ENCODE peak calls at places on chromosome 11, in six cellular contexts. U is effector memory CD4-positive, alpha-beta T cell; X is effector memory CD8-positive, alpha-beta T cell; H is HS-27A; G is choroid plexus epithelial cell; O is central memory CD4-positive, alpha-beta T cell. J is an unnamed sample.

GRCh38 chr11:122634507-122634906 is 21.0 kb upstream of the UBASH3B start:
- DNase-seq in U (no peak), X (no peak), H (no peak), G (peak), O (no peak), J (no peak)

GRCh38 chr11:74427377-74427776 is 29.1 kb upstream of the PGM2L1 start:
- DNase-seq in U (no peak), X (no peak), H (no peak), G (peak), O (no peak), J (no peak)

GRCh38 chr11:65500262-65501004 is 1.6 kb downstream of the MALAT1 start:
- DNase-seq in U (no peak), X (no peak), H (peak), G (peak), O (peak), J (peak)

GRCh38 chr11:75347781-75348613 is 3.5 kb downstream of the ARRB1 start:
- DNase-seq in U (no peak), X (no peak), H (no peak), G (peak), O (no peak), J (peak)

GRCh38 chr11:112454841-112455240 is 194.2 kb upstream of the PLET1 start:
- DNase-seq in U (no peak), X (no peak), H (no peak), G (no peak), O (no peak), J (no peak)

GRCh38 chr11:114077482-114078305 is 18.2 kb downstream of the ZBTB16 start:
- DNase-seq in U (peak), X (no peak), H (no peak), G (no peak), O (peak), J (no peak)

GRCh38 chr11:95256204-95256819 is 25.3 kb upstream of the SESN3 start:
- DNase-seq in U (no peak), X (no peak), H (no peak), G (peak), O (no peak), J (peak)

GRCh38 chr11:15347969-15348734 is 233.4 kb downstream of the INSC start:
- DNase-seq in U (no peak), X (no peak), H (no peak), G (no peak), O (no peak), J (no peak)

GRCh38 chr11:117669062-117669461 is 128.0 kb downstream of the DSCAML1 start:
- DNase-seq in U (no peak), X (no peak), H (no peak), G (no peak), O (no peak), J (no peak)

GRCh38 chr11:33197915-33198727 is 36.8 kb upstream of the CSTF3 start:
- DNase-seq in U (no peak), X (no peak), H (no peak), G (no peak), O (no peak), J (peak)

GRCh38 chr11:62103141-62103540 is 20.7 kb upstream of the INCENP start:
- DNase-seq in U (no peak), X (no peak), H (no peak), G (no peak), O (no peak), J (no peak)

GRCh38 chr11:368414-369335 is 624 bp upstream of the B4GALNT4 start:
- DNase-seq in U (no peak), X (no peak), H (no peak), G (peak), O (no peak), J (no peak)

GRCh38 chr11:12717851-12718291 is 43.6 kb downstream of the TEAD1 start:
- DNase-seq in U (peak), X (peak), H (no peak), G (peak), O (peak), J (no peak)

GRCh38 chr11:131867457-131868257 is 497.2 kb downstream of the NTM start:
- DNase-seq in U (no peak), X (no peak), H (no peak), G (peak), O (no peak), J (peak)

GRCh38 chr11:76240143-76240505 is 33.8 kb upstream of the WNT11 start:
- DNase-seq in U (no peak), X (no peak), H (no peak), G (no peak), O (no peak), J (no peak)

GRCh38 chr11:1200611-1201191 is 22.2 kb upstream of the MUC5B start:
- DNase-seq in U (no peak), X (no peak), H (no peak), G (no peak), O (no peak), J (no peak)

GRCh38 chr11:14310696-14311095 is 48.3 kb downstream of the RRAS2 start:
- DNase-seq in U (no peak), X (no peak), H (no peak), G (peak), O (no peak), J (peak)

GRCh38 chr11:19970944-19971343 is 189.3 kb downstream of the DBX1 start:
- DNase-seq in U (no peak), X (no peak), H (no peak), G (no peak), O (no peak), J (no peak)

GRCh38 chr11:3158131-3158591 is 6.9 kb downstream of the OSBPL5 start:
- DNase-seq in U (no peak), X (no peak), H (no peak), G (no peak), O (no peak), J (no peak)

GRCh38 chr11:100574894-100575769 is 112.0 kb upstream of the ARHGAP42 start:
- DNase-seq in U (no peak), X (no peak), H (no peak), G (peak), O (no peak), J (peak)

GRCh38 chr11:92455221-92455790 is 230.7 kb downstream of the FAT3 start:
- DNase-seq in U (no peak), X (no peak), H (no peak), G (no peak), O (no peak), J (no peak)

GRCh38 chr11:77396305-77396704 is 77.6 kb downstream of the PAK1 start:
- DNase-seq in U (no peak), X (no peak), H (no peak), G (no peak), O (no peak), J (no peak)

GRCh38 chr11:111120221-111120620 is 125.3 kb upstream of the POU2AF2 start:
- DNase-seq in U (no peak), X (no peak), H (no peak), G (no peak), O (no peak), J (no peak)

GRCh38 chr11:134797411-134798089 is 385.5 kb upstream of the B3GAT1 start:
- DNase-seq in U (no peak), X (no peak), H (no peak), G (no peak), O (no peak), J (no peak)

GRCh38 chr11:61437496-61437895 is 7.6 kb downstream of the SDHAF2 start:
- DNase-seq in U (no peak), X (no peak), H (no peak), G (no peak), O (no peak), J (no peak)

GRCh38 chr11:72735495-72736027 is 16.6 kb downstream of the ARAP1 start:
- DNase-seq in U (no peak), X (no peak), H (no peak), G (peak), O (no peak), J (peak)

GRCh38 chr11:47295385-47295784 is 25.5 kb downstream of the MADD start:
- DNase-seq in U (no peak), X (no peak), H (no peak), G (no peak), O (no peak), J (no peak)

GRCh38 chr11:72263363-72263762 is 19.4 kb upstream of the PHOX2A start:
- DNase-seq in U (no peak), X (no peak), H (no peak), G (peak), O (no peak), J (peak)

GRCh38 chr11:47514825-47515647 is 37.9 kb downstream of the CELF1 start:
- DNase-seq in U (no peak), X (no peak), H (peak), G (peak), O (no peak), J (peak)

GRCh38 chr11:85746640-85747039 is 60.6 kb upstream of the CCDC89 start:
- DNase-seq in U (no peak), X (no peak), H (no peak), G (no peak), O (no peak), J (no peak)

GRCh38 chr11:13680501-13681264 is 12.2 kb downstream of the FAR1 start:
- DNase-seq in U (no peak), X (no peak), H (no peak), G (peak), O (no peak), J (peak)

GRCh38 chr11:9214765-9215164 is 50.4 kb downstream of the DENND5A start:
- DNase-seq in U (no peak), X (no peak), H (no peak), G (peak), O (no peak), J (no peak)